ENCODE peak calls at places on chromosome 16, in seven cellular contexts. C is CD4-positive, CD25-positive, alpha-beta regulatory T cell; E is ovary; L is prostate gland; V is GM23338; Z is CD8-positive, alpha-beta memory T cell; Q is kidney. D is an unnamed sample.

GRCh38 chr16:3465301-3465700 is 21.8 kb downstream of the NAA60 start:
- DNase-seq in C (no peak), E (no peak), L (no peak), V (no peak), Z (no peak), Q (peak; percentile 43), D (no peak)

GRCh38 chr16:9706217-9706616 is 476.0 kb downstream of the GRIN2A start:
- DNase-seq in C (no peak), E (no peak), L (no peak), V (no peak), Z (no peak), Q (no peak), D (no peak)

GRCh38 chr16:21638573-21638975 is 13.8 kb downstream of the IGSF6 start:
- DNase-seq in C (peak; percentile 75), E (no peak), L (no peak), V (no peak), Z (no peak), Q (no peak), D (peak; percentile 25)

GRCh38 chr16:72442381-72443158 is 270.6 kb upstream of the PMFBP1 start:
- DNase-seq in C (no peak), E (no peak), L (no peak), V (no peak), Z (no peak), Q (no peak), D (no peak)

GRCh38 chr16:24538756-24539294 is 541 bp upstream of the RBBP6 start:
- DNase-seq in C (no peak), E (no peak), L (no peak), V (no peak), Z (no peak), Q (no peak), D (no peak)

GRCh38 chr16:11296706-11297491 is 15.8 kb upstream of the PRM1 start:
- DNase-seq in C (no peak), E (no peak), L (peak; percentile 85), V (no peak), Z (no peak), Q (no peak), D (no peak)

GRCh38 chr16:2770057-2770780 is 6.9 kb downstream of the ELOB start:
- DNase-seq in C (peak; percentile 19), E (no peak), L (no peak), V (no peak), Z (no peak), Q (peak; percentile 54), D (no peak)

GRCh38 chr16:55453909-55454308 is 25.1 kb upstream of the MMP2 start:
- DNase-seq in C (no peak), E (no peak), L (peak; percentile 65), V (no peak), Z (no peak), Q (no peak), D (no peak)

GRCh38 chr16:695355-696089 is 5.3 kb upstream of the WDR24 start:
- DNase-seq in C (peak; percentile 77), E (no peak), L (no peak), V (peak; percentile 77), Z (peak; percentile 35), Q (peak; percentile 97), D (peak; percentile 75)

GRCh38 chr16:84137769-84138357 is 7.1 kb downstream of the HSDL1 start:
- DNase-seq in C (no peak), E (no peak), L (no peak), V (no peak), Z (no peak), Q (no peak), D (no peak)

GRCh38 chr16:28309811-28310311 is 17.5 kb downstream of the SBK1 start:
- DNase-seq in C (peak; percentile 99), E (no peak), L (no peak), V (no peak), Z (peak; percentile 77), Q (no peak), D (peak; percentile 88)

GRCh38 chr16:24273511-24273910 is 17.4 kb downstream of the CACNG3 start:
- DNase-seq in C (no peak), E (no peak), L (no peak), V (no peak), Z (no peak), Q (no peak), D (no peak)

GRCh38 chr16:31703526-31704128 is 170.0 kb upstream of the ZNF267 start:
- DNase-seq in C (no peak), E (no peak), L (no peak), V (no peak), Z (no peak), Q (no peak), D (no peak)

GRCh38 chr16:1060416-1061340 is 11.9 kb upstream of the SSTR5 start:
- DNase-seq in C (no peak), E (no peak), L (no peak), V (no peak), Z (no peak), Q (no peak), D (no peak)

GRCh38 chr16:2874584-2875362 is 8.2 kb upstream of the FLYWCH2 start:
- DNase-seq in C (peak; percentile 81), E (peak; percentile 80), L (peak; percentile 74), V (peak; percentile 84), Z (peak; percentile 66), Q (peak; percentile 92), D (peak; percentile 64)

GRCh38 chr16:6125483-6126259 is 1028.1 kb upstream of the EEF2KMT start:
- DNase-seq in C (no peak), E (no peak), L (no peak), V (no peak), Z (no peak), Q (no peak), D (no peak)

GRCh38 chr16:57260294-57260929 is 15.4 kb downstream of the ARL2BP start:
- DNase-seq in C (peak; percentile 14), E (no peak), L (no peak), V (peak; percentile 79), Z (no peak), Q (peak; percentile 75), D (no peak)

GRCh38 chr16:58026139-58026704 is 668 bp downstream of the MMP15 start:
- DNase-seq in C (peak; percentile 37), E (peak; percentile 57), L (peak; percentile 25), V (peak; percentile 64), Z (no peak), Q (peak; percentile 87), D (no peak)

GRCh38 chr16:2156025-2156848 is 655 bp downstream of the TRAF7 start:
- DNase-seq in C (peak; percentile 34), E (peak; percentile 61), L (no peak), V (peak; percentile 56), Z (no peak), Q (peak; percentile 84), D (no peak)

GRCh38 chr16:54289242-54290051 is 2.9 kb upstream of the IRX3 start:
- DNase-seq in C (no peak), E (peak; percentile 12), L (no peak), V (peak; percentile 86), Z (no peak), Q (peak; percentile 71), D (no peak)

GRCh38 chr16:64615647-64616280 is 506.1 kb downstream of the CDH11 start:
- DNase-seq in C (no peak), E (no peak), L (no peak), V (peak; percentile 71), Z (no peak), Q (no peak), D (no peak)

GRCh38 chr16:57061084-57061905 is 31.1 kb upstream of the CPNE2 start:
- DNase-seq in C (no peak), E (peak; percentile 60), L (peak; percentile 41), V (no peak), Z (no peak), Q (peak; percentile 95), D (no peak)

GRCh38 chr16:31868164-31868563 is 5.4 kb upstream of the ZNF267 start:
- DNase-seq in C (no peak), E (no peak), L (no peak), V (no peak), Z (no peak), Q (no peak), D (no peak)

GRCh38 chr16:21263640-21264211 is 14.4 kb downstream of the CRYM start:
- DNase-seq in C (no peak), E (no peak), L (peak; percentile 75), V (no peak), Z (no peak), Q (peak; percentile 71), D (no peak)

GRCh38 chr16:80299416-80299815 is 241.4 kb upstream of the DYNLRB2 start:
- DNase-seq in C (no peak), E (no peak), L (peak; percentile 5), V (no peak), Z (no peak), Q (no peak), D (no peak)

GRCh38 chr16:27240948-27241531 is 27.5 kb downstream of the NSMCE1 start:
- DNase-seq in C (no peak), E (peak; percentile 6), L (no peak), V (no peak), Z (no peak), Q (peak; percentile 87), D (no peak)

GRCh38 chr16:66661210-66661560 is 35.4 kb downstream of the CMTM4 start:
- DNase-seq in C (no peak), E (no peak), L (no peak), V (no peak), Z (no peak), Q (no peak), D (no peak)
- H3K4me3 ChIP-seq in C (no peak overlapping the region), E (no peak overlapping the region), L (no peak overlapping the region), V (no peak overlapping the region), Z (no peak overlapping the region), Q (peak overlapping the region; percentile 7), D (no peak overlapping the region)

GRCh38 chr16:29978081-29978480 is 4.4 kb downstream of the TAOK2 start:
- DNase-seq in C (no peak), E (no peak), L (no peak), V (no peak), Z (no peak), Q (no peak), D (no peak)
- H3K4me1 ChIP-seq in C (peaks cover 36% of the 10 kb centered on the region), E (peaks cover 13% of the 10 kb centered on the region), L (peaks cover 13% of the 10 kb centered on the region), V (peaks cover 27% of the 10 kb centered on the region), Z (peaks cover 28% of the 10 kb centered on the region), Q (peaks cover 14% of the 10 kb centered on the region), D (peaks cover 34% of the 10 kb centered on the region)

GRCh38 chr16:51391798-51392511 is 240.9 kb upstream of the SALL1 start:
- DNase-seq in C (no peak), E (no peak), L (no peak), V (peak; percentile 88), Z (no peak), Q (peak; percentile 56), D (no peak)
- H3K27ac ChIP-seq in C (no peak overlapping the region), E (no peak overlapping the region), L (no peak overlapping the region), V (peak overlapping the region; percentile 96), Z (no peak overlapping the region), Q (no peak overlapping the region), D (no peak overlapping the region)

GRCh38 chr16:89922884-89923639 is at the start of gene TUBB3:
- DNase-seq in C (peak; percentile 61), E (peak; percentile 78), L (peak; percentile 56), V (peak; percentile 91), Z (peak; percentile 35), Q (peak; percentile 93), D (peak; percentile 14)

GRCh38 chr16:89924925-89925307 is 1.8 kb downstream of the TUBB3 start:
- DNase-seq in C (no peak), E (no peak), L (no peak), V (peak; percentile 37), Z (no peak), Q (no peak), D (no peak)

GRCh38 chr16:89923640-89924297 is 627 bp downstream of the TUBB3 start:
- DNase-seq in C (no peak), E (peak; percentile 46), L (no peak), V (peak; percentile 66), Z (no peak), Q (peak; percentile 84), D (no peak)

GRCh38 chr16:89925596-89926079 is 2.5 kb downstream of the TUBB3 start:
- DNase-seq in C (no peak), E (no peak), L (no peak), V (peak; percentile 64), Z (no peak), Q (no peak), D (no peak)

GRCh38 chr16:89924298-89924924 is 1.3 kb downstream of the TUBB3 start:
- DNase-seq in C (peak; percentile 35), E (peak; percentile 49), L (no peak), V (peak; percentile 94), Z (peak; percentile 24), Q (no peak), D (peak; percentile 44)
- H3K4me3 ChIP-seq in C (no peak overlapping the region), E (no peak overlapping the region), L (no peak overlapping the region), V (peak overlapping the region; percentile 86), Z (no peak overlapping the region), Q (no peak overlapping the region), D (no peak overlapping the region)